ENCODE peak calls at places on chromosomes 1 and 21, in six cellular contexts. M is Peyer's patch, D is tibial artery, Q is neural crest cell, E is BJ, W is endodermal cell. J is an unnamed sample.

GRCh38 chr1:64047549-64047969 is 155.9 kb upstream of the UBE2U start:
- DNase-seq in M (no peak), D (no peak), Q (no peak), E (no peak), W (no peak), J (no peak)

GRCh38 chr1:47725000-47725731 is 272.0 kb downstream of the TRABD2B start:
- DNase-seq in M (no peak), D (no peak), Q (peak; percentile 53), E (no peak), W (peak; percentile 91), J (no peak)

GRCh38 chr21:39087976-39088370 is 95.3 kb downstream of the PSMG1 start:
- DNase-seq in M (no peak), D (no peak), Q (no peak), E (no peak), W (no peak), J (no peak)

GRCh38 chr1:192489748-192490147 is 85.8 kb upstream of the RGS1 start:
- DNase-seq in M (no peak), D (peak; percentile 74), Q (no peak), E (peak; percentile 89), W (no peak), J (peak; percentile 50)

GRCh38 chr1:112058815-112059450 is 69.5 kb upstream of the KCND3 start:
- DNase-seq in M (no peak), D (no peak), Q (no peak), E (no peak), W (peak; percentile 79), J (no peak)

GRCh38 chr1:203354246-203354645 is 3.3 kb upstream of the FMOD start:
- DNase-seq in M (no peak), D (no peak), Q (no peak), E (peak; percentile 82), W (no peak), J (no peak)

GRCh38 chr1:53219711-53220110 is 723 bp downstream of the CZIB start:
- DNase-seq in M (no peak), D (no peak), Q (no peak), E (no peak), W (no peak), J (no peak)

GRCh38 chr1:48084826-48085225 is 87.6 kb upstream of the TRABD2B start:
- DNase-seq in M (no peak), D (no peak), Q (no peak), E (no peak), W (peak; percentile 17), J (no peak)

GRCh38 chr1:198298653-198299052 is 141.9 kb downstream of the NEK7 start:
- DNase-seq in M (no peak), D (no peak), Q (no peak), E (no peak), W (peak; percentile 70), J (no peak)

GRCh38 chr21:31252091-31252490 is 92.0 kb downstream of the TIAM1 start:
- DNase-seq in M (no peak), D (no peak), Q (no peak), E (no peak), W (no peak), J (no peak)

GRCh38 chr1:81670286-81670685 is 130.4 kb upstream of the ADGRL2 start:
- DNase-seq in M (no peak), D (peak; percentile 81), Q (no peak), E (peak; percentile 19), W (no peak), J (peak; percentile 57)

GRCh38 chr1:22789356-22789994 is 78.8 kb downstream of the EPHB2 start:
- DNase-seq in M (no peak), D (no peak), Q (no peak), E (no peak), W (no peak), J (no peak)

GRCh38 chr1:167412920-167413319 is 105.4 kb downstream of the CD247 start:
- DNase-seq in M (no peak), D (no peak), Q (no peak), E (no peak), W (no peak), J (no peak)

GRCh38 chr1:167408355-167408754 is 110.0 kb downstream of the CD247 start:
- DNase-seq in M (no peak), D (no peak), Q (no peak), E (no peak), W (no peak), J (no peak)

GRCh38 chr1:167412072-167412471 is 106.3 kb downstream of the CD247 start:
- DNase-seq in M (no peak), D (no peak), Q (no peak), E (no peak), W (no peak), J (no peak)

GRCh38 chr1:167413328-167413727 is 105.0 kb downstream of the CD247 start:
- DNase-seq in M (no peak), D (no peak), Q (no peak), E (no peak), W (no peak), J (no peak)

GRCh38 chr1:167409183-167409582 is 109.1 kb downstream of the CD247 start:
- DNase-seq in M (no peak), D (no peak), Q (no peak), E (no peak), W (no peak), J (no peak)
- TF ChIP-seq CTCF in M (peak; percentile 38), D (no peak), Q (peak; percentile 41), E (peak; percentile 3), W (peak; percentile 72), J (no peak)

GRCh38 chr1:185244015-185244747 is 72.9 kb downstream of the IVNS1ABP start:
- DNase-seq in M (no peak), D (no peak), Q (no peak), E (no peak), W (no peak), J (no peak)

GRCh38 chr1:185232874-185233273 is 75.9 kb downstream of the SWT1 start:
- DNase-seq in M (no peak), D (no peak), Q (no peak), E (no peak), W (no peak), J (no peak)

GRCh38 chr1:185239861-185240260 is 77.2 kb downstream of the IVNS1ABP start:
- DNase-seq in M (no peak), D (no peak), Q (no peak), E (no peak), W (no peak), J (no peak)

GRCh38 chr1:185241127-185241526 is 75.9 kb downstream of the IVNS1ABP start:
- DNase-seq in M (no peak), D (no peak), Q (no peak), E (no peak), W (no peak), J (no peak)

DNA sequence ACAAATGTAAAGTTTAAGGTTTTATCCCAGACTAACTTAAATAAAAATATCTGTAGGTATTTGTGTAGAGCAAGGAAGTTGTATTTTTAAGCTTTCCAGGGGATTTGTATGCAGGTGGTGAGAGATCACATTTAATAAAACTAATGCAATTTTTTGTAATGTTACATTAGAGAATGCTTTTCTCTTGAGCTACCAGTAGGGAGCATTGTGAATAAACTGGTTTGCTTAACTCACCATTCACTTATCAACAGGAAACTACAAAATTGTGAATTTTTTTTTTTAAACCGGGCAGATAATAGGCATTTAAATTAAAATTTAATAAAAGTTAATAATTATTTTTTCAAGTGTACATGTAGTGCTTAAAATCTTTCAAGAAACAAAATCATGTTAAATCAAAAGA is 78.6 kb downstream of the IVNS1ABP start:
- DNase-seq in M (no peak), D (no peak), Q (no peak), E (no peak), W (no peak), J (no peak)
- TF ChIP-seq CTCF in M (peak; percentile 57), D (peak; percentile 10), Q (peak; percentile 54), E (peak; percentile 48), W (peak; percentile 63), J (peak; percentile 40)

GRCh38 chr1:50981741-50982140 is 11.7 kb downstream of the CDKN2C start:
- DNase-seq in M (no peak), D (no peak), Q (no peak), E (no peak), W (no peak), J (no peak)
- TF ChIP-seq CTCF in M (no peak), D (no peak), Q (no peak), E (no peak), W (no peak), J (no peak)

GRCh38 chr1:143611159-143611558 is 360.6 kb downstream of the FAM72C start:
- DNase-seq in M (no peak), D (no peak), Q (no peak), E (no peak), W (no peak), J (no peak)
- TF ChIP-seq CTCF in M (no peak), D (no peak), Q (no peak), E (peak; percentile 10), W (peak; percentile 19), J (no peak)

GRCh38 chr1:234781241-234782056 is 171.5 kb upstream of the IRF2BP2 start:
- DNase-seq in M (no peak), D (no peak), Q (no peak), E (no peak), W (no peak), J (no peak)
- TF ChIP-seq CTCF in M (peak; percentile 69), D (no peak), Q (no peak), E (no peak), W (peak; percentile 72), J (no peak)

DNA sequence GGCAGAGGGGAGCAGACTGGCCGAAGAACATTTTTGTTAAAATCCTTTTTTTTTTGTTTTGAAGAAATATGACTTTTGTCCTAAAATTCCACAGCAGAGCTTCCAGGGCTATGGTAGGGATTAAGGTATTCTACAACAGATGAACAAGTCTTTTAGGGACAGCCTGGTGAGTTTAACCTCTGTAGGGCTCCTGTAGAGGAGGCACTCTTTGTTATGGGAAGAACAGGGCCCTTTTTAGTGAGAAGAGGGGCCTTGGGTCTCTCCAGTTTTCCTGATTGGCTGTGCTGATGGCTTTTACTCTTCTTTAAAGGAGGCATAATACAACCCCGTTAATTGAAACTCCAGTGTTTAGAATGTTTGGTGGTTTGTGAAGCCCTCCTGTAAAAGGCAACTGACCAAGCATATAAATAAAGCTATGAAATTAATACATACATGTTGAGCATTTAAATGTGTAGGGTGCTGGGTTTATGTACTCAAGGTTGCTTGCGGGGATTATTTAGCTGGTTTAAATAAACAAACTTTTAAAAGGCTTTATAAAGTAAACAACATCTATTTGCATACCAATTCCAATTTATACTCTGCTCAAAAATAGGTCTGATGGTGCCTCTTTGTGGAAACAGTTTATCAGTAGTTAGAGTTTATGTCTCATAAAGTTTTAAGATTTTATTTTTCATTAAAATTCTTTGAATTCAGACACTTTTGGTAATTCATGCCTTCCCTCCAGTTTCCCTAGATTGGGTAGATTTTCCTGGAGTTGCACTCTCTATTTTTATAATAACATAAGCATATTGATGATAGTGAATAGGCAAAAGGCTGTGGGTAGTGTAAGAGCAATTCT is 46.5 kb downstream of the PBX1 start:
- DNase-seq in M (no peak), D (no peak), Q (no peak), E (no peak), W (no peak), J (no peak)
- TF ChIP-seq CTCF in M (no peak), D (no peak), Q (no peak), E (no peak), W (no peak), J (no peak)

J was measured in lower lobe of right lung.